ENCODE peak calls at places on chromosomes 3 and 15, in seven cellular contexts. Y is cardiac fibroblast, F is endothelial cell of umbilical vein, R is lower leg skin, L is HepG2, A is cardiac muscle cell, S is astrocyte. E is an unnamed sample.

GRCh38 chr3:11508346-11509174 is 135.2 kb downstream of the VGLL4 start:
- DNase-seq in L (no peak), S (no peak), A (no peak), F (no peak), R (no peak), Y (no peak), E (no peak)

GRCh38 chr3:83890039-83890762 is 1068.6 kb upstream of the CADM2 start:
- DNase-seq in R (no peak), F (no peak), Y (no peak), S (peak), A (no peak), L (no peak), E (no peak)

GRCh38 chr3:141845407-141846049 is 30.9 kb upstream of the ATP1B3 start:
- DNase-seq in A (peak), S (no peak), Y (no peak), R (no peak), F (no peak), L (no peak), E (no peak)

GRCh38 chr3:36969540-36970432 is 23.1 kb downstream of the EPM2AIP1 start:
- DNase-seq in L (peak), Y (peak), R (no peak), A (peak), S (peak), F (peak), E (peak)

GRCh38 chr3:114827495-114827894 is 319.6 kb downstream of the ZBTB20 start:
- DNase-seq in L (peak), S (peak), Y (peak), F (peak), A (peak), R (no peak), E (peak)

GRCh38 chr3:30007668-30008067 is 598.7 kb upstream of the TGFBR2 start:
- DNase-seq in S (peak), F (peak), R (no peak), L (no peak), A (no peak), Y (no peak), E (peak)

GRCh38 chr15:29143909-29144308 is 125.7 kb downstream of the NSMCE3 start:
- DNase-seq in F (no peak), R (no peak), S (peak), L (no peak), Y (peak), A (no peak), E (peak)

GRCh38 chr15:45573961-45574629 is 13.1 kb upstream of the BLOC1S6 start:
- DNase-seq in R (no peak), Y (peak), A (peak), L (peak), S (no peak), F (no peak), E (peak)

GRCh38 chr3:153373571-153373970 is 211.5 kb downstream of the RAP2B start:
- DNase-seq in F (no peak), R (no peak), A (no peak), L (no peak), Y (peak), S (no peak), E (no peak)

GRCh38 chr15:63986185-63986680 is 60.1 kb downstream of the DAPK2 start:
- DNase-seq in R (no peak), F (no peak), L (no peak), Y (no peak), A (no peak), S (no peak), E (no peak)

GRCh38 chr15:63985221-63986184 is 60.8 kb downstream of the DAPK2 start:
- DNase-seq in L (no peak), S (no peak), F (peak), A (peak), Y (no peak), R (peak), E (no peak)

GRCh38 chr15:63987979-63988378 is 58.3 kb downstream of the DAPK2 start:
- DNase-seq in F (no peak), S (no peak), R (no peak), L (no peak), Y (no peak), A (no peak), E (no peak)

GRCh38 chr15:63984331-63984730 is 62.0 kb downstream of the DAPK2 start:
- DNase-seq in F (no peak), L (no peak), S (no peak), A (no peak), R (no peak), Y (no peak), E (no peak)

GRCh38 chr15:63986751-63987341 is 59.4 kb downstream of the DAPK2 start:
- DNase-seq in A (no peak), S (no peak), F (no peak), Y (no peak), R (no peak), L (no peak), E (no peak)
- TF ChIP-seq CTCF in A (no peak), S (no peak), F (no peak), Y (no peak), R (no peak), L (no peak), E (no peak)

GRCh38 chr3:72820405-72820804 is 27.8 kb downstream of the SHQ1 start:
- DNase-seq in Y (peak), R (peak), L (no peak), S (peak), F (peak), A (no peak), E (peak)
- H3K4me3 ChIP-seq in Y (no peak), R (no peak), L (no peak), S (no peak), F (no peak), A (no peak), E (no peak)

GRCh38 chr3:185069023-185069422 is 83.8 kb downstream of the C3orf70 start:
- DNase-seq in F (no peak), L (no peak), R (no peak), Y (no peak), A (no peak), S (no peak), E (no peak)

GRCh38 chr3:185071401-185071800 is 81.5 kb downstream of the C3orf70 start:
- DNase-seq in A (no peak), L (no peak), S (no peak), F (no peak), Y (no peak), R (no peak), E (no peak)

GRCh38 chr3:185067173-185067572 is 85.7 kb downstream of the C3orf70 start:
- DNase-seq in F (no peak), S (no peak), R (no peak), L (no peak), A (no peak), Y (no peak), E (no peak)

GRCh38 chr3:185069583-185070030 is 83.3 kb downstream of the C3orf70 start:
- DNase-seq in A (peak), Y (no peak), L (peak), F (no peak), S (no peak), R (no peak), E (no peak)

DNA sequence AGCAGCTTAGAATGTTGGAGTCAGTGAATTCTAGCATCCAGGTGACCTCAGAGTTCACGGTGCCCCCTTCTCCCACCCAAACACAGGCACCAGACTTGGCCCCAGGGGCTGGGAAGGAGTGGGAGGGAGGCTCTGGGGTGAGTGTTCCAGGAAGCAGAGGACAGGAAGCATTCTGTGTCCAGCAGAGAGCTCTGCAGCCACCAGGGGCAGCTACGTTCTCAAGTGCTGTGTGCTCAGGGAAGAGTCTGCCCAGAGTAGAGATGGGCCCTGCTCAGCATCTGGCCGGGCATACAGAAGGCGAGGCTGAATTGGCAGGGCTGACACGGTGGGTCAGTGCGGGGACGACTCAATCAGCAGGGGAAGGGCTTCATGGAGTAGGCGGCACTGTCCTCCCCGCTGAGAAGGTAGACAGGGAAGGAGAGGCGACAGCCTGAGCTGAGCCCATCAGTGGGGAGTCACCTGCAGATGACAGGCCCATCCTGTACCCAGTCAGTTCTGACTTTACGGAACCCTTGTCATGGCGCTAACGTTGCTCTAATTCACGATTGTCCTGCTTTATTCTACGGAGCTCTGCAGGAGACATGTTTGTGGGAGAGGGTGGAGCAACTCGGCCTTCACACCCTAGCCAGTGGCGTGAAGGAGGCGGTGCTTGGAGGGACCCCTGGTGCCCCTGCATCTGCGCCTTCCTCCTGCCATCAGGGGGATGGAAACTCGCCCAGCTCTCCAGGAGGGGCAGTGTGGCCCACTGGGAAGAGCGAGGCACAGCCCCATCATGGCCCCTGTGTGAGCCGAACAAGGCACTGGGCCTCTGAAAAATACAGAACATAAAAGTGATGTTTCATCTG is 82.1 kb downstream of the C3orf70 start:
- DNase-seq in F (peak), A (peak), Y (peak), L (peak), S (no peak), R (no peak), E (peak)
- TF ChIP-seq CTCF in F (peak), A (peak), Y (peak), L (peak), S (no peak), R (no peak), E (peak)

DNA sequence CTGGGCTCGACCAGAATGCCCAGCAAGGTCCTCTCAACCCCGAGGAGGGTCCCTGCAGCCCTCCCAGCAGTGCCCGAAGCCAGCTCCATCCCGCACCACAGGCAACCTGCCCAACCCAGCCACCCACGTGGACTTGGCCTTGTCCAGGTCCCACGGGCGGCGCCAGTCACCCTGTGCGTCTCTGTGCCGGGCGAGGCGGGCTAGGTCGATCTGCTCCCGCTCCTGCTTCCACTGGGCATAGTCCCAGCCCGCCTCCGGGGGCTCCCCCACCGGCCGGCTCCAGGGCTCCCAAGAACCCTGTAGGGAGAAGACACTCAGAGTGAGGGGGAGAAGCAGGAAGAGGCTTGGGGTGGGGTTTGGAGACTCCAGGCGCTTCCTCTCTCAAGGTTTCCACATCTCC is 3.1 kb downstream of the CCDC9B start:
- DNase-seq in R (no peak), Y (no peak), F (no peak), S (no peak), A (no peak), L (no peak), E (no peak)
- H3K4me3 ChIP-seq in R (no peak), Y (peak), F (no peak), S (peak), A (no peak), L (no peak), E (no peak)

DNA sequence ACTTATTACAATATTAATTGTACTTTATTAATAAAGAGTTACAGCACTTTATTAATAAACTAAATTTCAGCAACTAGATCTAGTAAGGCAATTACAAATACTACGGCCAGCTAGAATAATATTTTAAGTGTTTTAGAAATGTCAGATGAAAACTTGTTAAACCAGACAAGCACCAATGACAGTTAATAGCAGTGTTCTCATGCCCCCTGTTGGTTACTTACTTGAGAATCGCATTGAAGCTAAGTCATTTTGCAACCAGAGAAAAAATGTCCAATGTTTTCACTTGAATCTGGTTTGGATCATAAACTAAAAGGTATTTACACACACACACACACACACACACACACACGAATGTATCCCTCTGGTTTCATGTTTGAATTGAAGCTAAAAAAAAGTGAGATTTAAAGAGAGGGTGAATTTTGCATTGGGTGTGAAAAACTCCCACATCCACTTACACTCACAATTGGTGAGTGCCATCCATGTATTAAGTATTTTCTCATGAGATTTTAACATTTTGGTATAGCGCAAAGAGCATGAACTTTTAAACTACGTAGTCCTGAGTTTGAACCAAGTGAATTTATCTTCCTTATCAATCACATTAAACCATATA is 347.7 kb downstream of the ZBBX start:
- DNase-seq in L (peak), Y (peak), A (peak), S (peak), F (no peak), R (no peak), E (peak)
- TF ChIP-seq CTCF in L (peak), Y (peak), A (peak), S (peak), F (no peak), R (no peak), E (peak)

GRCh38 chr3:162719684-162720341 is 1223.2 kb downstream of the OTOL1 start:
- DNase-seq in R (no peak), F (no peak), A (peak), L (no peak), Y (peak), S (peak), E (peak)

GRCh38 chr3:162722336-162722735 is 1225.7 kb downstream of the OTOL1 start:
- DNase-seq in F (no peak), L (no peak), Y (no peak), R (no peak), A (no peak), S (no peak), E (no peak)

GRCh38 chr3:162718697-162719096 is 1222.1 kb downstream of the OTOL1 start:
- DNase-seq in F (no peak), A (no peak), S (peak), L (no peak), Y (peak), R (no peak), E (no peak)

DNA sequence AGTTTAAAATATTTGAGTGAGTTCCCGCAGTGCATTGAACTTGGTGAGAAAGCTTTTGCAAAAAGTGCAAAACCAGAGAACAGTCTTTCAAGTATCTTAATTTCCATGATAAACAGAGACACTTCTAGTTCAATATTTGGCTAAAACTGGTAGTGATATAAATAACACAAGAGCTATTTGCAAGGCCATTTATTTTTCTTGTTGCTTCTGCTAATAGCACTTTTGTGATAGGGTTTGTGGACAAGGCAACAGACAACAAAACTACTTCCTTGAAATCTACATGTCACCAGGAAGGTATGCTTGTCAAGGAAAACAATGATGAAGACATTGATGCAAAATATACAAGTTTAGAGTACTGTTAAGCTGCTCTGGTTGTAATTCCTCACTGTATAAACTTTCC is 1225.1 kb downstream of the OTOL1 start:
- DNase-seq in L (no peak), F (no peak), S (no peak), A (no peak), R (no peak), Y (peak), E (no peak)
- H3K4me3 ChIP-seq in L (no peak), F (no peak), S (no peak), A (no peak), R (no peak), Y (no peak), E (no peak)

DNA sequence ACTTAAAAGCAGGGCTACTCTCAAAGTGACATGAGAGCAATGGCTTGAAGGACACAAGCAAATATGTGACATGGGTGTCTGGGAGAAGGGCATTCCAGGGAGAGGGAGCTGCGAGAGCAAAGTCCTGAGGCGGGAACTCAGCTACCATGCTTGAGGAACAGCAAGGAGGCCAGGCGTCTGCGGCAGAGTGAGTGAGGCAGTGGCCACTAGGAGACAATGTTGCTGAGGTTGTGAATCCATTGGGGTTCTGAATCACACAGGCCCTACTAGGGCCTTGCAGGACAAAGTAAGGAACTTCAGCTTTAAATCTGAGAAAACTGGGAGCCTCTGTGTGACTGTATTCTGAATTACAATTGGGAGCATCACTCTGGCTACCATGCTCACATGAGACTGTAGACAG is 94.1 kb upstream of the PRICKLE2 start:
- DNase-seq in R (no peak), S (no peak), Y (no peak), F (no peak), A (no peak), L (no peak), E (no peak)
- TF ChIP-seq CTCF in R (no peak), S (peak), Y (no peak), F (no peak), A (peak), L (no peak), E (peak)

DNA sequence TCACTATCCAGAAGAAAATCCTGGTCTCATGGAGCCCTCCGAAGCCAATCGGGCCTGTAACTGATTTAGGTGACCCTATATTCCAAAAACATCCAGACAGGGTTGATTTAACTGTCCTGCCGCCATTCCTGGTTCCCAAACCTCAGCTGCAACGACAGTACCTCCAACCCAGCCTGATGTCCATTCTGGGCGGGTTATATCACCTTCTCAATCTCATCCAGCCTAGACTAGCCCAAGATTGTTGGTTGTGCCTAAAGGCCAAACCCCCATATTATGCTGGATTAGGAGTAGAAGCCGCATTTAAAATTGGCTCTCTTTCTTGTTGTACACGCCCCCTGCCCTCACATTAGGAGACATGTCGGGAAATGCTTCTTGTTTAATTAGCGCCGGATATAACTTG is 36.7 kb downstream of the ZBTB11 start:
- DNase-seq in Y (no peak), A (no peak), F (no peak), S (no peak), L (no peak), R (no peak), E (no peak)
- H3K4me3 ChIP-seq in Y (no peak), A (no peak), F (no peak), S (no peak), L (no peak), R (no peak), E (no peak)

GRCh38 chr3:26637698-26638097 is 15.1 kb downstream of the LRRC3B start:
- DNase-seq in F (no peak), L (no peak), A (no peak), S (no peak), R (no peak), Y (no peak), E (no peak)
- TF ChIP-seq CTCF in F (no peak), L (no peak), A (no peak), S (no peak), R (no peak), Y (no peak), E (no peak)

GRCh38 chr15:100661161-100661560 is 58.8 kb downstream of the ASB7 start:
- DNase-seq in S (no peak), A (no peak), F (no peak), Y (no peak), R (no peak), L (no peak), E (no peak)
- H3K4me3 ChIP-seq in S (no peak), A (no peak), F (no peak), Y (no peak), R (no peak), L (no peak), E (no peak)